ENCODE peak calls at places on chromosomes 12 and 14, in seven cellular contexts. W is Peyer's patch, Y is ACHN, R is RPMI7951, S is T47D, Z is GF-D8, E is H9. T is an unnamed sample.

GRCh38 chr12:26264215-26264838 is 69.0 kb downstream of the SSPN start:
- DNase-seq in S (no peak), E (no peak), W (no peak), Y (no peak), R (no peak), Z (no peak), T (no peak)

GRCh38 chr14:21071225-21072041 is 1.3 kb downstream of the ARHGEF40 start:
- DNase-seq in E (peak), S (no peak), W (peak), Y (peak), R (peak), Z (peak), T (peak)

GRCh38 chr12:25368542-25368941 is 117.8 kb upstream of the KRAS start:
- DNase-seq in E (no peak), R (no peak), W (no peak), S (no peak), Z (no peak), Y (no peak), T (no peak)

GRCh38 chr12:42935756-42936155 is 346.2 kb upstream of the PRICKLE1 start:
- DNase-seq in Y (no peak), E (no peak), R (peak), W (no peak), Z (no peak), S (no peak), T (no peak)

GRCh38 chr14:90651976-90652560 is 164.2 kb downstream of the TTC7B start:
- DNase-seq in Y (no peak), S (no peak), R (no peak), W (no peak), Z (no peak), E (no peak), T (no peak)

GRCh38 chr14:51244591-51244990 is 4.5 kb downstream of the TMX1 start:
- DNase-seq in Z (no peak), E (no peak), W (no peak), Y (no peak), S (no peak), R (no peak), T (no peak)

GRCh38 chr14:61472801-61473376 is 151.5 kb downstream of the PRKCH start:
- DNase-seq in W (peak), Z (no peak), S (no peak), E (no peak), R (no peak), Y (no peak), T (peak)

GRCh38 chr12:70543444-70543843 is 93.8 kb downstream of the PTPRB start:
- DNase-seq in S (no peak), Y (peak), W (no peak), E (no peak), R (peak), Z (no peak), T (peak)

GRCh38 chr12:88781909-88782308 is 201.6 kb upstream of the KITLG start:
- DNase-seq in E (no peak), Y (no peak), S (peak), R (no peak), W (no peak), Z (no peak), T (no peak)

GRCh38 chr12:113325938-113326337 is 9.0 kb downstream of the SLC8B1 start:
- DNase-seq in E (no peak), Z (no peak), Y (no peak), S (no peak), R (peak), W (no peak), T (no peak)

GRCh38 chr12:119649202-119649808 is 18.6 kb upstream of the PRKAB1 start:
- DNase-seq in W (no peak), Z (no peak), S (peak), Y (peak), E (no peak), R (peak), T (no peak)

GRCh38 chr12:96190403-96191170 is 3.6 kb upstream of the ELK3 start:
- DNase-seq in Z (no peak), R (no peak), Y (peak), E (no peak), S (no peak), W (no peak), T (no peak)

GRCh38 chr12:9271875-9272274 is 63.7 kb upstream of the PZP start:
- DNase-seq in E (no peak), R (no peak), S (no peak), Z (no peak), Y (no peak), W (no peak), T (no peak)

GRCh38 chr12:109273354-109273753 is 35.7 kb downstream of the FOXN4 start:
- DNase-seq in Z (no peak), Y (no peak), R (no peak), S (no peak), E (peak), W (no peak), T (peak)